ENCODE peak calls at places on chromosomes 11 and 22, in eight cellular contexts. One of them, this sample, is unnamed.

GRCh38 chr11:100681064-100681502 is 6.0 kb upstream of the ARHGAP42 start:
- DNase-seq in spleen: peak; percentile 90
- DNase-seq in HL-60: peak; percentile 28
- DNase-seq in aorta: no peak
- DNase-seq in coronary artery: no peak
- DNase-seq in stomach: peak; percentile 78
- DNase-seq in foreskin keratinocyte: peak; percentile 40
- DNase-seq in GM23338: peak; percentile 69
- DNase-seq in this sample: peak; percentile 36

GRCh38 chr11:69601346-69601975 is 39.5 kb upstream of the CCND1 start:
- DNase-seq in HL-60: no peak
- DNase-seq in spleen: no peak
- DNase-seq in aorta: no peak
- DNase-seq in foreskin keratinocyte: no peak
- DNase-seq in GM23338: no peak
- DNase-seq in stomach: no peak
- DNase-seq in coronary artery: no peak
- DNase-seq in this sample: no peak

GRCh38 chr11:118170892-118171273 is 5.6 kb downstream of the SCN2B start:
- DNase-seq in GM23338: no peak
- DNase-seq in coronary artery: no peak
- DNase-seq in HL-60: no peak
- DNase-seq in spleen: no peak
- DNase-seq in foreskin keratinocyte: no peak
- DNase-seq in aorta: no peak
- DNase-seq in stomach: peak; percentile 29
- DNase-seq in this sample: no peak

GRCh38 chr22:47883757-47884156 is 1121.3 kb downstream of the TBC1D22A start:
- DNase-seq in HL-60: no peak
- DNase-seq in GM23338: no peak
- DNase-seq in foreskin keratinocyte: no peak
- DNase-seq in coronary artery: no peak
- DNase-seq in stomach: no peak
- DNase-seq in spleen: no peak
- DNase-seq in aorta: no peak
- DNase-seq in this sample: no peak

GRCh38 chr22:22342697-22343602 is 98.4 kb downstream of the VPREB1 start:
- DNase-seq in foreskin keratinocyte: peak; percentile 69
- DNase-seq in spleen: peak; percentile 88
- DNase-seq in aorta: no peak
- DNase-seq in coronary artery: no peak
- DNase-seq in HL-60: no peak
- DNase-seq in stomach: peak; percentile 81
- DNase-seq in GM23338: peak; percentile 98
- DNase-seq in this sample: peak; percentile 69

GRCh38 chr11:15307600-15307999 is 192.9 kb downstream of the INSC start:
- DNase-seq in spleen: no peak
- DNase-seq in HL-60: no peak
- DNase-seq in coronary artery: no peak
- DNase-seq in GM23338: peak; percentile 77
- DNase-seq in aorta: no peak
- DNase-seq in foreskin keratinocyte: no peak
- DNase-seq in stomach: no peak
- DNase-seq in this sample: no peak

GRCh38 chr11:8389034-8389996 is 125.6 kb upstream of the LMO1 start:
- DNase-seq in aorta: no peak
- DNase-seq in GM23338: peak; percentile 17
- DNase-seq in stomach: peak; percentile 42
- DNase-seq in coronary artery: no peak
- DNase-seq in spleen: no peak
- DNase-seq in HL-60: no peak
- DNase-seq in foreskin keratinocyte: no peak
- DNase-seq in this sample: no peak

GRCh38 chr22:47055461-47055860 is 293.0 kb downstream of the TBC1D22A start:
- DNase-seq in GM23338: no peak
- DNase-seq in HL-60: no peak
- DNase-seq in coronary artery: no peak
- DNase-seq in stomach: no peak
- DNase-seq in spleen: peak; percentile 19
- DNase-seq in foreskin keratinocyte: no peak
- DNase-seq in aorta: peak; percentile 35
- DNase-seq in this sample: no peak

GRCh38 chr11:13391217-13391616 is 71.8 kb downstream of the BTBD10 start:
- DNase-seq in foreskin keratinocyte: no peak
- DNase-seq in aorta: no peak
- DNase-seq in GM23338: no peak
- DNase-seq in HL-60: no peak
- DNase-seq in spleen: no peak
- DNase-seq in coronary artery: no peak
- DNase-seq in stomach: no peak
- DNase-seq in this sample: no peak

GRCh38 chr11:64256300-64256699 is 5.0 kb downstream of the PLCB3 start:
- DNase-seq in GM23338: no peak
- DNase-seq in HL-60: no peak
- DNase-seq in aorta: no peak
- DNase-seq in stomach: no peak
- DNase-seq in spleen: peak; percentile 72
- DNase-seq in coronary artery: no peak
- DNase-seq in foreskin keratinocyte: no peak
- DNase-seq in this sample: no peak

GRCh38 chr11:65482306-65482850 is 16.5 kb upstream of the MALAT1 start:
- DNase-seq in HL-60: no peak
- DNase-seq in spleen: no peak
- DNase-seq in GM23338: no peak
- DNase-seq in aorta: peak; percentile 21
- DNase-seq in stomach: no peak
- DNase-seq in coronary artery: no peak
- DNase-seq in foreskin keratinocyte: no peak
- DNase-seq in this sample: no peak

GRCh38 chr22:41350087-41350486 is 31.7 kb upstream of the TEF start:
- DNase-seq in spleen: no peak
- DNase-seq in coronary artery: no peak
- DNase-seq in GM23338: no peak
- DNase-seq in stomach: no peak
- DNase-seq in HL-60: no peak
- DNase-seq in aorta: no peak
- DNase-seq in foreskin keratinocyte: no peak
- DNase-seq in this sample: no peak

GRCh38 chr11:116256155-116256554 is 516.6 kb downstream of the BUD13 start:
- DNase-seq in spleen: no peak
- DNase-seq in GM23338: no peak
- DNase-seq in stomach: no peak
- DNase-seq in HL-60: no peak
- DNase-seq in coronary artery: no peak
- DNase-seq in foreskin keratinocyte: no peak
- DNase-seq in aorta: no peak
- DNase-seq in this sample: no peak

GRCh38 chr11:104934594-104934993 is 33.8 kb downstream of the CASP4 start:
- DNase-seq in coronary artery: no peak
- DNase-seq in HL-60: no peak
- DNase-seq in foreskin keratinocyte: no peak
- DNase-seq in stomach: no peak
- DNase-seq in spleen: no peak
- DNase-seq in aorta: no peak
- DNase-seq in GM23338: no peak
- DNase-seq in this sample: no peak

GRCh38 chr11:121445071-121445768 is 6.9 kb upstream of the SORL1 start:
- DNase-seq in coronary artery: no peak
- DNase-seq in spleen: no peak
- DNase-seq in aorta: no peak
- DNase-seq in GM23338: no peak
- DNase-seq in foreskin keratinocyte: no peak
- DNase-seq in HL-60: no peak
- DNase-seq in stomach: no peak
- DNase-seq in this sample: no peak
- H3K27ac ChIP-seq in coronary artery: no peak overlapping the region
- H3K27ac ChIP-seq in spleen: no peak overlapping the region
- H3K27ac ChIP-seq in aorta: no peak overlapping the region
- H3K27ac ChIP-seq in GM23338: no peak overlapping the region
- H3K27ac ChIP-seq in foreskin keratinocyte: no peak overlapping the region
- H3K27ac ChIP-seq in HL-60: peak overlapping the region; percentile 29
- H3K27ac ChIP-seq in stomach: no peak overlapping the region
- H3K27ac ChIP-seq in this sample: no peak overlapping the region

DNA sequence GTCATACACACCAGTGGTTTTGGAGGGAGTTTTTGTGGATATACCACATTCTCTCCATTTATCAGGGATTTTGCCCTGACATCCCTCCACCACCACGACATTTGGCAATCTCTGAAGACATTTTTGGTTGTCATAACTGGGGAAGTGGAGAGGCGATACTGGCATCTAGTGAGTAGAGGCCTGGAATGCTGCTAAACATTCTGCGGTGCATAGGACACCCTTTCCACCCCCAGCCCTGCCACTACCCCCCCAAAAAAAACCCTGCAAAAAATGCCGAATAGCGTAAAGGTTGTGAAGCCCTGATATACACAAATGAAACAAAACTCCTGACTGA is 560 bp upstream of the TPST2 start:
- DNase-seq in aorta: no peak
- DNase-seq in GM23338: no peak
- DNase-seq in stomach: no peak
- DNase-seq in coronary artery: no peak
- DNase-seq in HL-60: no peak
- DNase-seq in spleen: no peak
- DNase-seq in foreskin keratinocyte: no peak
- DNase-seq in this sample: no peak
- H3K27ac ChIP-seq in aorta: no peak overlapping the region
- H3K27ac ChIP-seq in GM23338: no peak overlapping the region
- H3K27ac ChIP-seq in stomach: peak overlapping the region; percentile 89
- H3K27ac ChIP-seq in coronary artery: peak overlapping the region; percentile 67
- H3K27ac ChIP-seq in HL-60: peak overlapping the region; percentile 53
- H3K27ac ChIP-seq in spleen: peak overlapping the region; percentile 79
- H3K27ac ChIP-seq in foreskin keratinocyte: peak overlapping the region; percentile 84
- H3K27ac ChIP-seq in this sample: peak overlapping the region; percentile 68

GRCh38 chr11:112835556-112835955 is 125.7 kb upstream of the NCAM1 start:
- DNase-seq in foreskin keratinocyte: no peak
- DNase-seq in HL-60: no peak
- DNase-seq in stomach: no peak
- DNase-seq in coronary artery: no peak
- DNase-seq in spleen: no peak
- DNase-seq in aorta: no peak
- DNase-seq in GM23338: no peak
- DNase-seq in this sample: no peak
- H3K27ac ChIP-seq in foreskin keratinocyte: no peak overlapping the region
- H3K27ac ChIP-seq in HL-60: no peak overlapping the region
- H3K27ac ChIP-seq in stomach: no peak overlapping the region
- H3K27ac ChIP-seq in coronary artery: no peak overlapping the region
- H3K27ac ChIP-seq in spleen: no peak overlapping the region
- H3K27ac ChIP-seq in aorta: no peak overlapping the region
- H3K27ac ChIP-seq in GM23338: no peak overlapping the region
- H3K27ac ChIP-seq in this sample: no peak overlapping the region

GRCh38 chr11:35101223-35101622 is 37.7 kb upstream of the CD44 start:
- DNase-seq in foreskin keratinocyte: no peak
- DNase-seq in stomach: no peak
- DNase-seq in spleen: no peak
- DNase-seq in aorta: no peak
- DNase-seq in HL-60: no peak
- DNase-seq in coronary artery: no peak
- DNase-seq in GM23338: no peak
- DNase-seq in this sample: no peak
- H3K27ac ChIP-seq in foreskin keratinocyte: no peak overlapping the region
- H3K27ac ChIP-seq in stomach: peak overlapping the region; percentile 73
- H3K27ac ChIP-seq in spleen: no peak overlapping the region
- H3K27ac ChIP-seq in aorta: no peak overlapping the region
- H3K27ac ChIP-seq in HL-60: no peak overlapping the region
- H3K27ac ChIP-seq in coronary artery: peak overlapping the region; percentile 76
- H3K27ac ChIP-seq in GM23338: no peak overlapping the region
- H3K27ac ChIP-seq in this sample: no peak overlapping the region

GRCh38 chr11:75434886-75435570 is 2.0 kb upstream of the KLHL35 start:
- DNase-seq in coronary artery: no peak
- DNase-seq in spleen: no peak
- DNase-seq in foreskin keratinocyte: no peak
- DNase-seq in aorta: no peak
- DNase-seq in GM23338: no peak
- DNase-seq in HL-60: no peak
- DNase-seq in stomach: no peak
- DNase-seq in this sample: no peak
- H3K27ac ChIP-seq in coronary artery: no peak overlapping the region
- H3K27ac ChIP-seq in spleen: no peak overlapping the region
- H3K27ac ChIP-seq in foreskin keratinocyte: no peak overlapping the region
- H3K27ac ChIP-seq in aorta: no peak overlapping the region
- H3K27ac ChIP-seq in GM23338: no peak overlapping the region
- H3K27ac ChIP-seq in HL-60: no peak overlapping the region
- H3K27ac ChIP-seq in stomach: no peak overlapping the region
- H3K27ac ChIP-seq in this sample: no peak overlapping the region

GRCh38 chr11:76605338-76606074 is 65.0 kb downstream of the LRRC32 start:
- DNase-seq in HL-60: no peak
- DNase-seq in foreskin keratinocyte: no peak
- DNase-seq in stomach: no peak
- DNase-seq in coronary artery: peak; percentile 71
- DNase-seq in spleen: no peak
- DNase-seq in aorta: peak; percentile 33
- DNase-seq in GM23338: no peak
- DNase-seq in this sample: no peak
- H3K27ac ChIP-seq in HL-60: no peak overlapping the region
- H3K27ac ChIP-seq in foreskin keratinocyte: no peak overlapping the region
- H3K27ac ChIP-seq in stomach: no peak overlapping the region
- H3K27ac ChIP-seq in coronary artery: peak overlapping the region; percentile 63
- H3K27ac ChIP-seq in spleen: no peak overlapping the region
- H3K27ac ChIP-seq in aorta: no peak overlapping the region
- H3K27ac ChIP-seq in GM23338: no peak overlapping the region
- H3K27ac ChIP-seq in this sample: no peak overlapping the region

GRCh38 chr11:90774727-90775572 is 552.1 kb upstream of the CHORDC1 start:
- DNase-seq in aorta: peak; percentile 37
- DNase-seq in spleen: no peak
- DNase-seq in coronary artery: no peak
- DNase-seq in stomach: no peak
- DNase-seq in HL-60: no peak
- DNase-seq in GM23338: peak; percentile 17
- DNase-seq in foreskin keratinocyte: no peak
- DNase-seq in this sample: no peak

GRCh38 chr11:90775573-90776165 is 552.8 kb upstream of the CHORDC1 start:
- DNase-seq in aorta: no peak
- DNase-seq in stomach: no peak
- DNase-seq in coronary artery: no peak
- DNase-seq in foreskin keratinocyte: no peak
- DNase-seq in spleen: no peak
- DNase-seq in HL-60: no peak
- DNase-seq in GM23338: no peak
- DNase-seq in this sample: no peak

GRCh38 chr11:90764691-90765090 is 541.8 kb upstream of the CHORDC1 start:
- DNase-seq in aorta: no peak
- DNase-seq in GM23338: no peak
- DNase-seq in stomach: no peak
- DNase-seq in foreskin keratinocyte: no peak
- DNase-seq in coronary artery: no peak
- DNase-seq in spleen: no peak
- DNase-seq in HL-60: no peak
- DNase-seq in this sample: no peak

GRCh38 chr11:90770007-90770406 is 547.2 kb upstream of the CHORDC1 start:
- DNase-seq in spleen: no peak
- DNase-seq in foreskin keratinocyte: no peak
- DNase-seq in stomach: no peak
- DNase-seq in coronary artery: no peak
- DNase-seq in GM23338: no peak
- DNase-seq in HL-60: no peak
- DNase-seq in aorta: no peak
- DNase-seq in this sample: no peak
- H3K27ac ChIP-seq in spleen: no peak overlapping the region
- H3K27ac ChIP-seq in foreskin keratinocyte: no peak overlapping the region
- H3K27ac ChIP-seq in stomach: no peak overlapping the region
- H3K27ac ChIP-seq in coronary artery: no peak overlapping the region
- H3K27ac ChIP-seq in GM23338: no peak overlapping the region
- H3K27ac ChIP-seq in HL-60: no peak overlapping the region
- H3K27ac ChIP-seq in aorta: no peak overlapping the region
- H3K27ac ChIP-seq in this sample: no peak overlapping the region

This sample was measured in RWPE1.